ENCODE peak calls at places on chromosomes 5 and 9, in five cellular contexts. One of them, this sample, is unnamed.

GRCh38 chr5:14244721-14245518 is 101.8 kb downstream of the TRIO start:
- DNase-seq in lower leg skin: no peak
- DNase-seq in uterus: no peak
- DNase-seq in body of pancreas: no peak
- DNase-seq in stomach: no peak
- DNase-seq in this sample: no peak

GRCh38 chr9:86585422-86586143 is 231.4 kb upstream of the TUT7 start:
- DNase-seq in stomach: no peak
- DNase-seq in uterus: peak; percentile 72
- DNase-seq in lower leg skin: no peak
- DNase-seq in body of pancreas: no peak
- DNase-seq in this sample: no peak

GRCh38 chr5:128736567-128736966 is 198.5 kb upstream of the FBN2 start:
- DNase-seq in stomach: no peak
- DNase-seq in body of pancreas: peak; percentile 11
- DNase-seq in uterus: no peak
- DNase-seq in lower leg skin: no peak
- DNase-seq in this sample: no peak

GRCh38 chr5:42074353-42074752 is 149.3 kb downstream of the FBXO4 start:
- DNase-seq in body of pancreas: no peak
- DNase-seq in stomach: no peak
- DNase-seq in uterus: no peak
- DNase-seq in lower leg skin: no peak
- DNase-seq in this sample: no peak

GRCh38 chr5:143128412-143129071 is 274.9 kb downstream of the NR3C1 start:
- DNase-seq in uterus: no peak
- DNase-seq in lower leg skin: no peak
- DNase-seq in stomach: no peak
- DNase-seq in body of pancreas: no peak
- DNase-seq in this sample: no peak

GRCh38 chr5:67799732-67800234 is 415.8 kb upstream of the PIK3R1 start:
- DNase-seq in lower leg skin: peak; percentile 53
- DNase-seq in uterus: peak; percentile 60
- DNase-seq in stomach: no peak
- DNase-seq in body of pancreas: peak; percentile 23
- DNase-seq in this sample: no peak

GRCh38 chr9:118362596-118362995 is 658.4 kb downstream of the TLR4 start:
- DNase-seq in body of pancreas: no peak
- DNase-seq in stomach: no peak
- DNase-seq in uterus: no peak
- DNase-seq in lower leg skin: no peak
- DNase-seq in this sample: no peak

GRCh38 chr5:179373961-179374505 is 28.8 kb upstream of the ADAMTS2 start:
- DNase-seq in uterus: no peak
- DNase-seq in stomach: no peak
- DNase-seq in lower leg skin: no peak
- DNase-seq in body of pancreas: no peak
- DNase-seq in this sample: no peak

GRCh38 chr5:97182571-97183099 is 412 bp downstream of the RIOK2 start:
- DNase-seq in stomach: no peak
- DNase-seq in lower leg skin: no peak
- DNase-seq in uterus: no peak
- DNase-seq in body of pancreas: no peak
- DNase-seq in this sample: no peak

GRCh38 chr5:142671801-142672200 is 14.1 kb downstream of the FGF1 start:
- DNase-seq in lower leg skin: no peak
- DNase-seq in body of pancreas: no peak
- DNase-seq in uterus: no peak
- DNase-seq in stomach: no peak
- DNase-seq in this sample: peak; percentile 30

GRCh38 chr5:174547814-174548213 is 176.6 kb upstream of the MSX2 start:
- DNase-seq in lower leg skin: no peak
- DNase-seq in uterus: no peak
- DNase-seq in stomach: no peak
- DNase-seq in body of pancreas: no peak
- DNase-seq in this sample: no peak

GRCh38 chr5:115641948-115642347 is 16.1 kb upstream of the TMED7 start:
- DNase-seq in stomach: no peak
- DNase-seq in uterus: no peak
- DNase-seq in body of pancreas: no peak
- DNase-seq in lower leg skin: no peak
- DNase-seq in this sample: no peak

GRCh38 chr5:179550511-179551342 is at the start of gene RUFY1:
- DNase-seq in stomach: peak; percentile 88
- DNase-seq in body of pancreas: peak; percentile 79
- DNase-seq in uterus: peak; percentile 76
- DNase-seq in lower leg skin: peak; percentile 74
- DNase-seq in this sample: peak; percentile 84

GRCh38 chr9:134065720-134066419 is 2.0 kb downstream of the BRD3 start:
- DNase-seq in uterus: no peak
- DNase-seq in lower leg skin: no peak
- DNase-seq in body of pancreas: peak; percentile 52
- DNase-seq in stomach: peak; percentile 60
- DNase-seq in this sample: peak; percentile 98

GRCh38 chr5:116573617-116574431 is 799 bp downstream of the SEMA6A start:
- DNase-seq in stomach: no peak
- DNase-seq in lower leg skin: no peak
- DNase-seq in body of pancreas: peak; percentile 38
- DNase-seq in uterus: no peak
- DNase-seq in this sample: no peak

GRCh38 chr9:119801311-119801710 is 432.1 kb upstream of the BRINP1 start:
- DNase-seq in stomach: no peak
- DNase-seq in uterus: no peak
- DNase-seq in lower leg skin: peak; percentile 33
- DNase-seq in body of pancreas: no peak
- DNase-seq in this sample: no peak

DNA sequence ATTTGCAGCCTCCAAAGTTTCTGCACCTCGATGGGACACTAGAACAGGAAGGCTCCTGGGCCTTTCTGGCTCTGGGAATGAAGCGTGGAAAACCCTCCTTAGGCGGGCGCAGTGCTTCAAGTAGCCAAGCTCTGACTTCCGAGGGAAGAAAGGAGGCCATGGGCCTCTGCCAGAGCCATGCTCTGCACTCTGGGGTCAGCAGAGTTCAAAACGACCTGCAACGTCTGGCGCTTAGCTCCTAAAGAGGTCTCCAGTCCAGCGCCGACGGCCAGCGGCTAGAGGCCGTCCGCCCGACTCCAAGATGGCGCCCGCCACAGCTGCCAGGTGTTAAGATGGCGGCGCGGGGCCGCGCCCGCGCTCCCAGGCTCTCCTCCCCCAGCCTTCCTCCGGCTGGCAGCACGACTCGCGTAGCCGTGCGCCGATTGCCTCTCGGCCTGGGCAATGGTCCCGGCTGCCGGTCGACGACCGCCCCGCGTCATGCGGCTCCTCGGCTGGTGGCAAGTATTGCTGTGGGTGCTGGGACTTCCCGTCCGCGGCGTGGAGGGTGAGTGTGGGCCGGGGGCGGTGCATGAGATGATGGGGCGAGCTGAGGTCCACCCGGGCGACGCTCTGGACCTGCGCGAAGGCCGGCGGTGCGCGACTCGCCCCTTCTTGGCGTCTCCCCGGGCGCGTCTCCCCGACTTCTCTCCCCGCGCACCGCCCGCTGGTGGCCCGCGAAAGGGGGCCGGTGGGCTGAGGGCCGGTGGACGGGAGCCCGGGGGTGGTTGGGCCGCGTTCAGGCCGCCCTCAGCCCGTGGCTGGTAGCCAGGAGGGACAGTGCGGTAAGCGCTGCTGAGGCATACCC is at the start of gene TXNDC15:
- DNase-seq in body of pancreas: peak; percentile 87
- DNase-seq in uterus: peak; percentile 84
- DNase-seq in lower leg skin: peak; percentile 80
- DNase-seq in stomach: peak; percentile 90
- DNase-seq in this sample: peak; percentile 86
- TF ChIP-seq POLR2A in body of pancreas: peak; percentile 77
- TF ChIP-seq POLR2A in uterus: peak; percentile 44
- TF ChIP-seq POLR2A in lower leg skin: no peak
- TF ChIP-seq POLR2A in stomach: no peak
- TF ChIP-seq POLR2A in this sample: peak; percentile 92

DNA sequence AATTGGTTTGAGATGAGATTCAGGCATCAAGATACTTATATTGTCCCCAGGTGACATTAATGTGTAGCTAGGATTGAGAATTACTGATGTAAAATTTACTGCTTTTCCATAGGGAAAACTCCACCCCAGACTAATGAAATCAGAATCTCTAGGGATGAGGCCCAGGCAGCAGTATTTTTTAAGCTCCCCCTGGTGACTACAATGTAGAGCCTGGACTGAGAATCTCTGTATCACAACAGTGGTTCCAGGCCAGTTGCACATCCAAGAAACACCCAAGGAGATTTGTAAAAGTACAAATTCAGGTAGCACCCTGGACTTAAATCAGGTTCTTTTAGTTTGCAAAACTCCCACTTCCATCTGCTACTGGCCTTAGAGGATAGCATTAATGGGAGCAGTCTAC is 185.7 kb downstream of the MARCHF11 start:
- DNase-seq in lower leg skin: no peak
- DNase-seq in stomach: no peak
- DNase-seq in body of pancreas: no peak
- DNase-seq in uterus: no peak
- DNase-seq in this sample: no peak
- TF ChIP-seq POLR2A in lower leg skin: no peak
- TF ChIP-seq POLR2A in stomach: no peak
- TF ChIP-seq POLR2A in body of pancreas: no peak
- TF ChIP-seq POLR2A in uterus: no peak
- TF ChIP-seq POLR2A in this sample: no peak

DNA sequence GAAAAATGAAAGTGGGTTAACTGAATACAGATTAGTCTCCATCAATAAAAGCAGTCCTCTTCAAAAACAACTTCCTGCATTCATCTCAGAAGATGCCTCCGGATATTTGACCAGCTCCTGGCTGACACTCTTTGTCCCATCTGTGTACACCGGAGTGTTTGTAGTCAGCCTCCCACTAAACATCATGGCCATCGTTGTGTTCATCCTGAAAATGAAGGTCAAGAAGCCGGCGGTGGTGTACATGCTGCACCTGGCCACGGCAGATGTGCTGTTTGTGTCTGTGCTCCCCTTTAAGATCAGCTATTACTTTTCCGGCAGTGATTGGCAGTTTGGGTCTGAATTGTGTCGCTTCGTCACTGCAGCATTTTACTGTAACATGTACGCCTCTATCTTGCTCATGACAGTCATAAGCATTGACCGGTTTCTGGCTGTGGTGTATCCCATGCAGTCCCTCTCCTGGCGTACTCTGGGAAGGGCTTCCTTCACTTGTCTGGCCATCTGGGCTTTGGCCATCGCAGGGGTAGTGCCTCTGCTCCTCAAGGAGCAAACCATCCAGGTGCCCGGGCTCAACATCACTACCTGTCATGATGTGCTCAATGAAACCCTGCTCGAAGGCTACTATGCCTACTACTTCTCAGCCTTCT is 16.6 kb downstream of the F2R start:
- DNase-seq in stomach: no peak
- DNase-seq in uterus: no peak
- DNase-seq in lower leg skin: no peak
- DNase-seq in body of pancreas: no peak
- DNase-seq in this sample: no peak
- TF ChIP-seq POLR2A in stomach: no peak
- TF ChIP-seq POLR2A in uterus: no peak
- TF ChIP-seq POLR2A in lower leg skin: no peak
- TF ChIP-seq POLR2A in body of pancreas: no peak
- TF ChIP-seq POLR2A in this sample: no peak

DNA sequence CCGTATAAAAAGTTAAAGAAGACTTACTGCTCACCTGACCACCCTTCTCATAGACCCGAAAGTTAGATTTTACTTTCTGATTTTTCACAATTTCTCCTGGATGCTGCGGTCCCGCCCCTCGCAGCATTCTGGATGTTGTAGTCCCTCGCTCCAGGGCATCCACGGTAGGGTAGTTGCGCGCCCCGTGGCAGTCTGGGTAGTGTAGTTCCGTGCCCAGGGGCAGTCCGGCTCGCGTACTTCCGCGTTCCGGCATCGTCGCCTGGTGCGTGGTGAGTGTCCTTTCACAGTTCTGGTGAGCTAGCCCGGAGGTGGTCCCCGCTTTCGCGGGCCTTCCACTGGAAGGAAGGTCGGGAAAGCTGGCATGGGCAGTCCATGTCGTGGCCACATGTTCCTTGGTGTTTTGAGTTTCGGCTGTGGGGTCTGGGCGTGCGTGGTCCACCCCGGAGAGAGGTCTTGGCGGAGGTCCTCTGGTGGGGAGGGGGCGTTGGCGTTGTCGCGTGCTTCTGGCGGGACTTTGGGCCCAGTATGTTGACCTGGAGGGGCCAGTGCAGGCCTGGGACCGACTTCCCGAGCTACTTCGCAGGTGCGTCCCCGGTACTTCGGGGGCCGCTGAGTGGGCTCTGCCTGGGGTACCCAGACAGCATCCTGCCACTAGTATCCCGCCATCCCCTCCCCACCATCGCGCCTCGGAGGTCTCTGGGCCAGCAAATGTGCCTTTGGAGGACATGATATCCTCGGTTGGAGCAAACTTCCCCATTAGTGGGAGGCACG is at the start of gene ZNF169:
- DNase-seq in body of pancreas: peak; percentile 88
- DNase-seq in stomach: peak; percentile 93
- DNase-seq in lower leg skin: peak; percentile 89
- DNase-seq in uterus: peak; percentile 89
- DNase-seq in this sample: peak; percentile 99
- TF ChIP-seq POLR2A in body of pancreas: no peak
- TF ChIP-seq POLR2A in stomach: no peak
- TF ChIP-seq POLR2A in lower leg skin: no peak
- TF ChIP-seq POLR2A in uterus: peak; percentile 21
- TF ChIP-seq POLR2A in this sample: peak; percentile 87

This sample was measured in H54.